ENCODE peak calls at places on chromosomes 3 and 15, in four cellular contexts. M is HepG2, V is GM12878, S is H1. B is an unnamed sample.

GRCh38 chr3:55441499-55441898 is 45.6 kb downstream of the WNT5A start:
- DNase-seq in M (no peak), V (no peak), S (no peak), B (no peak)

GRCh38 chr3:5302661-5303060 is 115.2 kb downstream of the EDEM1 start:
- DNase-seq in S (no peak), V (no peak), M (no peak), B (no peak)

GRCh38 chr15:73682597-73683090 is 1.5 kb upstream of the CD276 start:
- DNase-seq in M (no peak), S (no peak), V (no peak), B (no peak)

GRCh38 chr3:162224736-162225135 is 728.1 kb downstream of the OTOL1 start:
- DNase-seq in S (no peak), M (no peak), V (no peak), B (no peak)

GRCh38 chr3:134650431-134651346 is at the start of gene KY:
- DNase-seq in V (no peak), S (peak; percentile 33), M (no peak), B (peak; percentile 30)

GRCh38 chr3:195352895-195353488 is 82.0 kb upstream of the XXYLT1 start:
- DNase-seq in M (peak; percentile 7), S (no peak), V (no peak), B (no peak)

GRCh38 chr15:79853492-79854328 is 43.1 kb downstream of the MTHFS start:
- DNase-seq in M (peak; percentile 58), V (peak; percentile 52), S (peak; percentile 54), B (peak; percentile 63)

GRCh38 chr3:30811174-30811795 is 83.2 kb downstream of the GADL1 start:
- DNase-seq in V (no peak), M (no peak), S (no peak), B (no peak)

GRCh38 chr3:176939022-176939817 is 258.1 kb downstream of the TBL1XR1 start:
- DNase-seq in S (no peak), M (peak; percentile 67), V (peak; percentile 5), B (peak; percentile 57)

GRCh38 chr15:78347586-78348543 is 7.7 kb downstream of the CRABP1 start:
- DNase-seq in S (no peak), M (no peak), V (no peak), B (no peak)

GRCh38 chr3:32432045-32432710 is 40.5 kb downstream of the CMTM7 start:
- DNase-seq in M (no peak), V (no peak), S (no peak), B (no peak)

GRCh38 chr3:28376424-28376823 is 27.8 kb upstream of the AZI2 start:
- DNase-seq in M (no peak), V (no peak), S (no peak), B (no peak)

GRCh38 chr15:29064290-29064689 is 178.5 kb downstream of the APBA2 start:
- DNase-seq in V (no peak), M (no peak), S (no peak), B (no peak)

GRCh38 chr3:63056932-63057331 is 181.7 kb upstream of the CADPS start:
- DNase-seq in S (no peak), V (no peak), M (no peak), B (no peak)
- TF ChIP-seq SUZ12 in S (no peak), V (no peak), M (no peak), B (no peak)

DNA sequence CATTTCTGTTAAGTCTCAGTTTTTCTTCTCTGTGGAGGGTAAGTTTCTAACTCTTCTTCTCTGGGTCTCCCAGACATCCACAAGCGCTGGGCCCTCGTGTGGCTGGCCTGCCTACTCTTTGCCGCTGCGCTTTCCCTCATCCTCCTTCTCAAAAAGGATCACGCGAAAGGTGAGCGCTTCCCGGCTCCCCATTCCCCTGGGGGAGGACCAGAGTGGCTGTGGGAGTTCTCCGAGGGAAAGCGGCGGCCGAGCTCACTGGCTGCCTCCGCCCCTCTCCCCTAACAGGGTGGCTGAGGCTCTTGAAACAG is 1.1 kb upstream of the CRELD1 start:
- DNase-seq in S (no peak), V (no peak), M (no peak), B (no peak)
- H3K4me3 ChIP-seq in S (peak overlapping the region; percentile 68), V (peak overlapping the region; percentile 89), M (peak overlapping the region; percentile 64), B (peak overlapping the region; percentile 85)

GRCh38 chr15:99954361-99955180 is 221.3 kb upstream of the LYSMD4 start:
- DNase-seq in V (no peak), S (no peak), M (no peak), B (no peak)
- TF ChIP-seq SUZ12 in V (no peak), S (no peak), M (no peak), B (no peak)

GRCh38 chr3:141294300-141294699 is 62.7 kb downstream of the PXYLP1 start:
- DNase-seq in S (no peak), M (no peak), V (no peak), B (no peak)

GRCh38 chr3:141292346-141293058 is 60.9 kb downstream of the PXYLP1 start:
- DNase-seq in V (no peak), S (no peak), M (no peak), B (no peak)

GRCh38 chr3:141289228-141289772 is 57.7 kb downstream of the PXYLP1 start:
- DNase-seq in M (no peak), V (no peak), S (no peak), B (no peak)

GRCh38 chr3:141291610-141292345 is 60.2 kb downstream of the PXYLP1 start:
- DNase-seq in V (no peak), M (no peak), S (no peak), B (no peak)

GRCh38 chr3:141294848-141295247 is 63.2 kb downstream of the PXYLP1 start:
- DNase-seq in S (no peak), M (no peak), V (no peak), B (no peak)
- H3K4me3 ChIP-seq in S (no peak overlapping the region), M (no peak overlapping the region), V (peak overlapping the region; percentile 8), B (no peak overlapping the region)

DNA sequence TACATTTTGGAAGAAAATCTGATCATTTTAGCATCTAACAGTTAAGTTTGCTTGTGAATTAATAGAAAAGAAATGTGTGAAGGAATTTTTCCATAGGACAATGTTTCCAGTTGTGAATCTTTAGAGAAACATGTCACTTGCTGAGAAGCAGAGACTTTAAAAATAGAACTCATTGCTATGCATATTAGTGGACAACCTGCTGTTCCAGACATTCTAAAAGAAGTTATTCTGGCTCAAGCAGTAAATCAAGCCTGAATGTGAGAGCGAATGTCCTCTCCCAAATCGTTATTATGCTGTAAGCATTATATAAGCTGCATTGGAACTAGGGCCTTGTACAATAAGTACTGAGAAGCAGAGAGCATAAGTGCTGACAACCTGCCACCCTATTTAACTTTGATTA is 990.9 kb downstream of the PLOD2 start:
- DNase-seq in S (no peak), V (no peak), M (no peak), B (no peak)
- TF ChIP-seq SUZ12 in S (no peak), V (no peak), M (no peak), B (no peak)

B was measured in NT2/D1.